ENCODE peak calls at places on chromosomes 5 and 9, in four cellular contexts. U, X, P and W are unnamed samples.

GRCh38 chr5:160506006-160507004 is 84.7 kb downstream of the PTTG1 start:
- DNase-seq in U (no peak), X (peak; percentile 32), P (peak; percentile 46), W (peak; percentile 2)

GRCh38 chr9:113652355-113653152 is 189.0 kb downstream of the RGS3 start:
- DNase-seq in U (no peak), X (no peak), P (no peak), W (no peak)

GRCh38 chr9:99079542-99079941 is 25.4 kb upstream of the TGFBR1 start:
- DNase-seq in U (no peak), X (no peak), P (no peak), W (no peak)

GRCh38 chr5:177129206-177129605 is 4.4 kb upstream of the NSD1 start:
- DNase-seq in U (no peak), X (no peak), P (no peak), W (no peak)

GRCh38 chr5:169628891-169629290 is 8.2 kb upstream of the DOCK2 start:
- DNase-seq in U (no peak), X (no peak), P (no peak), W (no peak)

GRCh38 chr9:3507395-3508077 is 18.3 kb downstream of the RFX3 start:
- DNase-seq in U (no peak), X (no peak), P (no peak), W (peak; percentile 43)

GRCh38 chr5:170357853-170358497 is 31.2 kb downstream of the KCNMB1 start:
- DNase-seq in U (peak; percentile 62), X (no peak), P (no peak), W (no peak)

GRCh38 chr9:37329576-37329975 is 92.9 kb upstream of the GRHPR start:
- DNase-seq in U (no peak), X (no peak), P (no peak), W (peak; percentile 61)

GRCh38 chr5:123116063-123116462 is 27.0 kb downstream of the PRDM6 start:
- DNase-seq in U (no peak), X (no peak), P (peak; percentile 29), W (no peak)

GRCh38 chr9:12702160-12702758 is 9.1 kb downstream of the TYRP1 start:
- DNase-seq in U (no peak), X (no peak), P (peak; percentile 50), W (no peak)

GRCh38 chr5:35651002-35651756 is 33.5 kb downstream of the SPEF2 start:
- DNase-seq in U (peak; percentile 44), X (peak; percentile 47), P (peak; percentile 19), W (peak; percentile 2)

GRCh38 chr5:36759117-36759516 is 117.5 kb upstream of the NIPBL start:
- DNase-seq in U (no peak), X (no peak), P (no peak), W (no peak)

GRCh38 chr5:155987261-155987810 is 339.6 kb upstream of the SGCD start:
- DNase-seq in U (no peak), X (no peak), P (no peak), W (no peak)

GRCh38 chr9:99931155-99931840 is 24.8 kb downstream of the STX17 start:
- DNase-seq in U (no peak), X (no peak), P (no peak), W (no peak)

GRCh38 chr9:79742145-79742820 is 170.5 kb downstream of the TLE4 start:
- DNase-seq in U (no peak), X (no peak), P (no peak), W (no peak)

GRCh38 chr9:89153618-89154017 is 25.0 kb downstream of the SHC3 start:
- DNase-seq in U (no peak), X (no peak), P (no peak), W (no peak)

GRCh38 chr5:127892467-127893207 is 189.4 kb downstream of the CCDC192 start:
- DNase-seq in U (no peak), X (no peak), P (no peak), W (peak; percentile 15)

GRCh38 chr5:150516011-150516410 is 8.1 kb downstream of the NDST1 start:
- DNase-seq in U (no peak), X (no peak), P (no peak), W (peak; percentile 8)

GRCh38 chr5:159849437-159850191 is 66.7 kb upstream of the ADRA1B start:
- DNase-seq in U (no peak), X (no peak), P (no peak), W (no peak)

GRCh38 chr9:114280636-114281315 is 42.1 kb upstream of the ORM1 start:
- DNase-seq in U (no peak), X (no peak), P (no peak), W (no peak)

GRCh38 chr5:138809391-138809790 is 56.2 kb downstream of the CTNNA1 start:
- DNase-seq in U (no peak), X (no peak), P (no peak), W (no peak)

GRCh38 chr5:63825984-63826383 is 136.3 kb downstream of the HTR1A start:
- DNase-seq in U (no peak), X (no peak), P (no peak), W (no peak)